ENCODE peak calls at places on chromosomes 16 and 17, in six cellular contexts. V is activated CD4-positive, CD25-positive, alpha-beta regulatory T cell; D is SK-N-SH; A is CD4-positive, alpha-beta memory T cell; R is GM12864; P is endothelial cell. E is an unnamed sample.
A peak's percentile ranks its signal among the peaks of the same experiment; 100 is the strongest.

GRCh38 chr16:58306327-58306726 is 11.5 kb upstream of the PRSS54 start:
- DNase-seq in P (peak; percentile 45), V (peak; percentile 5), R (peak; percentile 19), D (no peak), A (peak; percentile 36), E (no peak)

GRCh38 chr17:5437721-5438317 is 1.1 kb downstream of the C1QBP start:
- DNase-seq in A (no peak), D (peak; percentile 23), R (no peak), V (no peak), P (no peak), E (no peak)

GRCh38 chr17:72376486-72377345 is 255.9 kb downstream of the SOX9 start:
- DNase-seq in A (no peak), V (no peak), D (peak; percentile 86), R (no peak), P (no peak), E (no peak)

GRCh38 chr17:43368740-43369506 is 29.9 kb upstream of the ARL4D start:
- DNase-seq in R (no peak), P (peak; percentile 73), A (peak; percentile 59), V (peak; percentile 51), D (peak; percentile 75), E (no peak)

GRCh38 chr17:78735832-78736525 is 46.1 kb downstream of the CYTH1 start:
- DNase-seq in R (no peak), A (peak; percentile 57), D (no peak), P (no peak), V (no peak), E (no peak)

GRCh38 chr17:39051001-39051605 is 83.9 kb upstream of the FBXO47 start:
- DNase-seq in V (no peak), P (no peak), R (no peak), D (no peak), A (no peak), E (no peak)

GRCh38 chr17:66850692-66851091 is 15.8 kb downstream of the CACNG5 start:
- DNase-seq in P (no peak), A (no peak), R (no peak), D (no peak), V (no peak), E (no peak)

GRCh38 chr17:45031231-45032149 is 19.9 kb downstream of the DCAKD start:
- DNase-seq in R (no peak), V (no peak), A (no peak), P (no peak), D (peak; percentile 90), E (no peak)

GRCh38 chr17:62807812-62808575 is at the start of gene MARCHF10:
- DNase-seq in A (peak; percentile 21), V (no peak), R (no peak), P (peak; percentile 21), D (peak; percentile 68), E (no peak)

GRCh38 chr16:89103781-89104180 is 10.1 kb downstream of the ACSF3 start:
- DNase-seq in V (no peak), A (no peak), D (no peak), R (no peak), P (no peak), E (no peak)

GRCh38 chr16:23729503-23730424 is 16.7 kb upstream of the ERN2 start:
- DNase-seq in D (no peak), V (no peak), P (no peak), R (no peak), A (no peak), E (no peak)

GRCh38 chr17:44272321-44272951 is 4.5 kb upstream of the SLC4A1 start:
- DNase-seq in P (no peak), D (no peak), R (no peak), V (no peak), A (no peak), E (no peak)

GRCh38 chr17:67431210-67432015 is 54.3 kb downstream of the PITPNC1 start:
- DNase-seq in R (no peak), P (no peak), D (no peak), V (no peak), A (no peak), E (no peak)

GRCh38 chr16:9039208-9039607 is 52.2 kb upstream of the HAPSTR1 start:
- DNase-seq in R (no peak), A (peak; percentile 7), D (no peak), P (peak; percentile 17), V (no peak), E (no peak)

GRCh38 chr17:72345536-72345935 is 224.7 kb downstream of the SOX9 start:
- DNase-seq in V (no peak), P (no peak), R (no peak), D (no peak), A (no peak), E (no peak)

GRCh38 chr17:40516581-40517285 is 15.3 kb upstream of the TNS4 start:
- DNase-seq in D (peak; percentile 43), A (peak; percentile 87), R (peak; percentile 48), V (no peak), P (no peak), E (no peak)

GRCh38 chr17:32527146-32527545 is 40.4 kb downstream of the CDK5R1 start:
- DNase-seq in V (no peak), R (no peak), P (no peak), D (no peak), A (no peak), E (no peak)

GRCh38 chr17:36749493-36749892 is 148.1 kb downstream of the MRM1 start:
- DNase-seq in V (no peak), R (no peak), D (no peak), A (no peak), P (no peak), E (no peak)

GRCh38 chr16:86865866-86866675 is 287.7 kb downstream of the FOXL1 start:
- DNase-seq in D (no peak), R (no peak), V (no peak), P (no peak), A (no peak), E (no peak)

GRCh38 chr17:62750502-62751349 is 57.4 kb downstream of the MARCHF10 start:
- DNase-seq in V (no peak), R (no peak), P (no peak), A (no peak), D (peak; percentile 61), E (no peak)

GRCh38 chr17:63697341-63698286 is 2.3 kb downstream of the LIMD2 start:
- DNase-seq in A (peak; percentile 85), P (peak; percentile 56), R (peak; percentile 87), V (peak; percentile 56), D (peak; percentile 71), E (no peak)

GRCh38 chr17:77324227-77324626 is 183.5 kb downstream of the SEC14L1 start:
- DNase-seq in P (no peak), R (no peak), V (no peak), A (no peak), D (peak; percentile 24), E (peak; percentile 56)

GRCh38 chr16:58501242-58502131 is 1.5 kb downstream of the NDRG4 start:
- DNase-seq in D (peak; percentile 90), A (peak; percentile 39), R (no peak), P (peak; percentile 51), V (no peak), E (no peak)

GRCh38 chr16:73732681-73733080 is 563.9 kb upstream of the PSMD7 start:
- DNase-seq in P (no peak), A (no peak), R (no peak), D (no peak), V (no peak), E (no peak)